ENCODE peak calls at places on chromosomes 12 and 14, in four cellular contexts. L is heart right ventricle, D is gastrocnemius medialis, C is stomach. S is an unnamed sample. For H3K9me3, the result is how much of the 10 kb centered on the place peaks cover.

GRCh38 chr14:104593710-104594121 is 10.9 kb downstream of the TMEM179 start:
- DNase-seq in C (no peak), D (no peak), L (no peak), S (peak)

GRCh38 chr14:68846466-68846865 is 53.6 kb upstream of the ZFP36L1 start:
- DNase-seq in C (no peak), L (no peak), D (no peak), S (no peak)

GRCh38 chr14:68792022-68792829 is 641 bp downstream of the ZFP36L1 start:
- DNase-seq in C (peak), L (no peak), D (no peak), S (no peak)

GRCh38 chr12:80513211-80513610 is 69.2 kb downstream of the PTPRQ start:
- DNase-seq in L (no peak), D (no peak), C (no peak), S (peak)

GRCh38 chr12:14952295-14952995 is 9.0 kb downstream of the ARHGDIB start:
- DNase-seq in L (peak), D (no peak), C (no peak), S (no peak)

GRCh38 chr14:24430682-24431568 is 1.2 kb downstream of the KHNYN start:
- DNase-seq in L (no peak), C (peak), D (no peak), S (no peak)

GRCh38 chr12:57191410-57191809 is 25.2 kb upstream of the NXPH4 start:
- DNase-seq in C (no peak), D (no peak), L (no peak), S (no peak)

GRCh38 chr12:100824476-100824875 is 29.9 kb downstream of the ANO4 start:
- DNase-seq in L (no peak), D (no peak), C (no peak), S (no peak)

GRCh38 chr12:31896514-31897039 is 62.6 kb upstream of the RESF1 start:
- DNase-seq in D (peak), C (peak), L (peak), S (no peak)

GRCh38 chr14:24317141-24317927 is 6.0 kb downstream of the LTB4R start:
- DNase-seq in C (no peak), D (no peak), L (no peak), S (no peak)

GRCh38 chr12:48631071-48631470 is 51.0 kb downstream of the KANSL2 start:
- DNase-seq in D (no peak), L (no peak), C (no peak), S (no peak)

GRCh38 chr14:77804592-77804991 is 4.7 kb downstream of the ADCK1 start:
- DNase-seq in D (no peak), C (no peak), L (no peak), S (no peak)

GRCh38 chr14:97887690-97888089 is 1090.5 kb downstream of the VRK1 start:
- DNase-seq in L (no peak), C (no peak), D (no peak), S (no peak)

GRCh38 chr12:98372340-98373018 is 142.9 kb upstream of the TMPO start:
- DNase-seq in D (no peak), L (no peak), C (no peak), S (no peak)

GRCh38 chr12:113936460-113936859 is 29.7 kb downstream of the RBM19 start:
- DNase-seq in D (no peak), C (no peak), L (no peak), S (no peak)

GRCh38 chr12:25254271-25254880 is 3.6 kb upstream of the KRAS start:
- DNase-seq in L (no peak), C (no peak), D (no peak), S (no peak)

GRCh38 chr12:9796916-9797315 is 30.4 kb upstream of the KLRF1 start:
- DNase-seq in L (no peak), C (no peak), D (no peak), S (no peak)

GRCh38 chr12:48765753-48766162 is 23.1 kb downstream of the ADCY6 start:
- DNase-seq in L (no peak), D (no peak), C (no peak), S (no peak)

GRCh38 chr12:125208942-125209341 is 143.7 kb downstream of the AACS start:
- DNase-seq in D (no peak), L (no peak), C (no peak), S (no peak)

GRCh38 chr12:68930178-68930577 is 2.8 kb downstream of the CPM start:
- DNase-seq in C (no peak), L (no peak), D (no peak), S (no peak)

GRCh38 chr12:25500651-25501050 is 52.4 kb downstream of the LMNTD1 start:
- DNase-seq in C (no peak), D (no peak), L (no peak), S (no peak)

GRCh38 chr14:104464907-104465306 is 114.7 kb upstream of the C14orf180 start:
- DNase-seq in D (no peak), C (peak), L (no peak), S (no peak)

GRCh38 chr12:24780969-24781368 is 167.9 kb downstream of the BCAT1 start:
- DNase-seq in L (no peak), C (no peak), D (no peak), S (no peak)

GRCh38 chr12:29616664-29617409 is 119.4 kb upstream of the OVCH1 start:
- DNase-seq in D (no peak), C (no peak), L (no peak), S (no peak)

GRCh38 chr12:30450872-30451271 is 244.8 kb downstream of the IPO8 start:
- DNase-seq in D (no peak), C (no peak), L (no peak), S (no peak)

GRCh38 chr12:10131101-10131632 is 1.2 kb upstream of the CLEC7A start:
- DNase-seq in L (no peak), C (no peak), D (no peak), S (no peak)

GRCh38 chr12:95548056-95548538 is 3.2 kb downstream of the USP44 start:
- DNase-seq in L (no peak), D (no peak), C (peak), S (peak)

GRCh38 chr14:73438993-73439392 is 19.4 kb downstream of the NUMB start:
- DNase-seq in C (no peak), L (no peak), D (no peak), S (no peak)

GRCh38 chr14:44895716-44896115 is 66.0 kb downstream of the KLHL28 start:
- DNase-seq in L (no peak), C (no peak), D (no peak), S (no peak)

GRCh38 chr12:107361970-107362369 is 268.6 kb upstream of the CRY1 start:
- DNase-seq in D (no peak), L (no peak), C (no peak), S (no peak)

GRCh38 chr14:96011131-96011530 is 28.0 kb upstream of the C14orf132 start:
- DNase-seq in C (no peak), L (no peak), D (no peak), S (no peak)
- H3K9me3 ChIP-seq in C (under half), L (under half), D (under half), S (under half)

DNA sequence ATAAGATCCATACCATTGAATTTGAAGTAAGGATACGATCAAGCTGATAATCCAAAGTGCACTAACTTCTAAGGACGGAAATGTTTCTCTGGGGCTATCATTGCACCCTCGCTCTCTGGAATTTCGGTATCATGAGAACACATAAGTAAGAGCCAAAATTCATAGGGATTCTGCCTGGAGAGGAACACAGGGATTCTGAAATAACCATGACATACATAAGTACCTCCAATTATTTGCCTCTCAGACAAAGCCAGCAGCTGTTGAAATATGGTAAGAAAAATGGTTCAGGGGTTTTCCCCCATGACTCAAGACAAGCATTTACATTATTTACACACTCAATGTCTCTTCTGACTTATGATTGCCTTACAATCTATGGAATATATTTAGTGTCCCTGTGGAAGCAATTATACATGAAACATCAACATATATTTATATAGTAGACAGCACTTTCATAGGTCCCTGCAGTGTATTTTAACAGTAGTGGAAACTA is 1123.6 kb upstream of the SEL1L start:
- DNase-seq in C (no peak), D (no peak), L (no peak), S (no peak)
- H3K9me3 ChIP-seq in C (under half), D (under half), L (under half), S (under half)

GRCh38 chr12:47442310-47442709 is 263.5 kb downstream of the RPAP3 start:
- DNase-seq in C (no peak), L (no peak), D (no peak), S (no peak)

GRCh38 chr12:47437570-47437969 is 268.3 kb downstream of the RPAP3 start:
- DNase-seq in D (no peak), C (no peak), L (no peak), S (no peak)

GRCh38 chr12:47438175-47438574 is 267.7 kb downstream of the RPAP3 start:
- DNase-seq in D (no peak), L (no peak), C (no peak), S (no peak)

DNA sequence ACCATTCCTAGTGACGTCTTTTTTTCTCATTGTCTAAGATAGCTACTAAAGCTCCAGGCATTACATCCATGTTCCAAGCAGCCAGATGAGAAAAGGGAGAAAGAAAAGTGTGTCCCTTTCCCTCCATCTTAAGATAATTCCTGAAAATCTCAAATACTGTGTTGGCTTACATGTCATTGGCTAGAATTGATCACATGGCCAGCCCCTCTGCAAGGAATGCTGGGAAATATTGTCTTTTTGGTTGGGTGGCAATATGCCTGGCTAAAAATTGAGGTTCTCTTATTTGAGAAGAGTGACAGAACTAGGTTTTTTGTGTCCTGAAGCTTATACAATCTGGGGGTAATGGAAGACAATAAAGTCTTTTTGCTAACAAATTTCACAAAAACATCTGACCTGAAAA is 264.3 kb downstream of the RPAP3 start:
- DNase-seq in C (no peak), D (no peak), L (no peak), S (no peak)
- H3K9me3 ChIP-seq in C (under half), D (under half), L (under half), S (under half)

GRCh38 chr12:133105620-133106019 is 24.5 kb downstream of the ZNF891 start:
- DNase-seq in C (no peak), L (no peak), D (no peak), S (no peak)
- H3K9me3 ChIP-seq in C (half or more), L (half or more), D (under half), S (half or more)

GRCh38 chr12:34398366-34398705 is 376.0 kb downstream of the ALG10 start:
- DNase-seq in L (peak), C (peak), D (peak), S (peak)

GRCh38 chr12:34395056-34396005 is 373.0 kb downstream of the ALG10 start:
- DNase-seq in C (peak), D (peak), L (peak), S (peak)

GRCh38 chr12:34397591-34398365 is 375.5 kb downstream of the ALG10 start:
- DNase-seq in D (peak), L (peak), C (peak), S (peak)

GRCh38 chr12:34396006-34396860 is 373.9 kb downstream of the ALG10 start:
- DNase-seq in C (peak), L (no peak), D (peak), S (peak)

DNA sequence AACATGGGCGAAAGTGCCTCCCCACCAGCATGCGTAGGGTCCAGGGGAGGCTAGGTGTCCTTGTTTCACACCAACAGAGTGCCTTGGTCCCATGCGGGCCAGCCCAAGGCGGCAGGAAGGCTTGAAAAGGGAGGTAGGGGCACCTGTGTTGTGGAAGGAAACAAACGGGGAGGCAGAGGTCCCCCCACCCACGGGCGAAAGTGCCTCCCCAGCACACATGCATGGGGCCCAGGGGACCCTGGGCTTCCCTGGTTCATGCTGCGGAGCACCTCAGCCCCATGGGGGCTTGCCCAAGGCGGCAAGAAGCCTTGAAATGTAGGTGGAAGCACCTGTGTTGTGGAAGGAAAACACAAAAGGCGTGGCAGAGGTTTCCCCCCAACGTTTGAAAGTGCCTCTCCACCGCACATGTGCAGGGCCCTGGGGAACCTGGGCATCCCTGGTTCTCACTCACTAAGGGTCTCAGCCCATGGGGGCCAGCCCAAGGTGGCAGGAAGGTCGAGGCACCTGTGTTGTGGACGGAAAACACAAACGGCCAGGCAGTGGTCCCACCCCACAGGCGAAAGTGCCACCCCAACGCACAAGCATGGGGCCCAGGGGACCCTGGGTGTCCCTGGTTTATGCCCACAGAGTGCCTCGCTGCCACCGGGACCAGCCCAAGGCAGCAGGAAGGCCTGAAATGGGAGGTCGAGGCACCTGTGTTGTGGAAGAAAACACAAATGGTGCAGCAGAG is 374.7 kb downstream of the ALG10 start:
- DNase-seq in L (peak), D (peak), C (peak), S (peak)
- H3K9me3 ChIP-seq in L (half or more), D (under half), C (half or more), S (under half)

GRCh38 chr12:92393504-92393903 is 247.9 kb upstream of the BTG1 start:
- DNase-seq in L (no peak), D (no peak), C (no peak), S (no peak)
- H3K9me3 ChIP-seq in L (under half), D (under half), C (under half), S (under half)

GRCh38 chr12:34295366-34296142 is 273.3 kb downstream of the ALG10 start:
- DNase-seq in L (no peak), D (no peak), C (no peak), S (peak)
- H3K9me3 ChIP-seq in L (under half), D (under half), C (half or more), S (under half)

GRCh38 chr14:48584031-48584430 is 908.6 kb upstream of the MDGA2 start:
- DNase-seq in C (no peak), L (no peak), D (no peak), S (no peak)
- H3K9me3 ChIP-seq in C (under half), L (under half), D (under half), S (under half)

GRCh38 chr14:92555440-92556111 is 42.0 kb downstream of the RIN3 start:
- DNase-seq in L (no peak), C (no peak), D (no peak), S (no peak)
- H3K9me3 ChIP-seq in L (under half), C (under half), D (under half), S (under half)

DNA sequence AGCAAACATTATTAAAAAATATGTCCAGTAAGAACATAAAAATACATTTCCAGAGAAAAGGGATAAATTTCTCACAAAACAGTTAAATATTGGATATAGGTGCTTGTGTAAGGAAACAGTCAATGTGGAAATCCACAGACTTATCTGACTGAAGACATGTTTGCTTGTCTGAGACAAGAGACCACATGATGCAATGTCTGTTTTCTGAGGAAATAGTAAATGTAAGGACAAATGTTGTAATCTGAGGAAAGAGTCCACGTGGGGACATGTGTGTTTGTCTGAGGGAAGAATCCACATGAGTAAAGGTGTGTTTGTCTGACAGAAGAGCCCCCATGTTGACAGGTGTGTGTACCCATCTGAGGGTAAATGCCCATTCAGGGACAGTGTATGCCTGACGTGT is 1093.2 kb downstream of the TMEM121 start:
- DNase-seq in L (no peak), D (no peak), C (no peak), S (no peak)
- H3K9me3 ChIP-seq in L (under half), D (under half), C (under half), S (under half)

S was measured in psoas muscle.